ENCODE peak calls at places on chromosomes 7 and 10, in eight cellular contexts. One of them, this sample, is unnamed. For H3K9me3, the result is how much of the 10 kb centered on the place peaks cover.

GRCh38 chr10:132377326-132377725 is 19.7 kb upstream of the PWWP2B start:
- DNase-seq in mammary epithelial cell: no peak
- DNase-seq in upper lobe of right lung: peak
- DNase-seq in ovary: no peak
- DNase-seq in SJSA1: no peak
- DNase-seq in AG04450: no peak
- DNase-seq in DND-41: no peak
- DNase-seq in heart right ventricle: no peak
- DNase-seq in this sample: no peak

GRCh38 chr7:41754046-41754445 is 51.2 kb upstream of the INHBA start:
- DNase-seq in mammary epithelial cell: peak
- DNase-seq in upper lobe of right lung: no peak
- DNase-seq in ovary: no peak
- DNase-seq in SJSA1: no peak
- DNase-seq in AG04450: no peak
- DNase-seq in DND-41: no peak
- DNase-seq in heart right ventricle: no peak
- DNase-seq in this sample: no peak

GRCh38 chr10:113252650-113253560 is 299.9 kb upstream of the HABP2 start:
- DNase-seq in mammary epithelial cell: no peak
- DNase-seq in upper lobe of right lung: no peak
- DNase-seq in ovary: no peak
- DNase-seq in SJSA1: no peak
- DNase-seq in AG04450: no peak
- DNase-seq in DND-41: no peak
- DNase-seq in heart right ventricle: no peak
- DNase-seq in this sample: no peak

GRCh38 chr10:34862892-34863291 is 47.8 kb upstream of the PARD3 start:
- DNase-seq in mammary epithelial cell: no peak
- DNase-seq in upper lobe of right lung: no peak
- DNase-seq in ovary: no peak
- DNase-seq in SJSA1: no peak
- DNase-seq in AG04450: no peak
- DNase-seq in DND-41: no peak
- DNase-seq in heart right ventricle: no peak
- DNase-seq in this sample: no peak

GRCh38 chr10:104766341-104766740 is 125.3 kb downstream of the SORCS3 start:
- DNase-seq in mammary epithelial cell: peak
- DNase-seq in upper lobe of right lung: no peak
- DNase-seq in ovary: no peak
- DNase-seq in SJSA1: no peak
- DNase-seq in AG04450: no peak
- DNase-seq in DND-41: no peak
- DNase-seq in heart right ventricle: no peak
- DNase-seq in this sample: no peak

GRCh38 chr10:120643373-120643772 is 186.3 kb downstream of the PLPP4 start:
- DNase-seq in mammary epithelial cell: no peak
- DNase-seq in upper lobe of right lung: no peak
- DNase-seq in ovary: no peak
- DNase-seq in SJSA1: no peak
- DNase-seq in AG04450: no peak
- DNase-seq in DND-41: no peak
- DNase-seq in heart right ventricle: no peak
- DNase-seq in this sample: no peak

GRCh38 chr10:117477961-117478670 is 64.4 kb upstream of the EMX2 start:
- DNase-seq in mammary epithelial cell: peak
- DNase-seq in upper lobe of right lung: no peak
- DNase-seq in ovary: no peak
- DNase-seq in SJSA1: no peak
- DNase-seq in AG04450: no peak
- DNase-seq in DND-41: no peak
- DNase-seq in heart right ventricle: no peak
- DNase-seq in this sample: no peak

GRCh38 chr7:1672851-1673486 is 2.9 kb downstream of the ELFN1 start:
- DNase-seq in mammary epithelial cell: no peak
- DNase-seq in upper lobe of right lung: no peak
- DNase-seq in ovary: peak
- DNase-seq in SJSA1: peak
- DNase-seq in AG04450: no peak
- DNase-seq in DND-41: no peak
- DNase-seq in heart right ventricle: no peak
- DNase-seq in this sample: no peak

GRCh38 chr7:66359656-66360211 is 154.6 kb downstream of the TPST1 start:
- DNase-seq in mammary epithelial cell: peak
- DNase-seq in upper lobe of right lung: no peak
- DNase-seq in ovary: no peak
- DNase-seq in SJSA1: no peak
- DNase-seq in AG04450: no peak
- DNase-seq in DND-41: no peak
- DNase-seq in heart right ventricle: no peak
- DNase-seq in this sample: no peak

GRCh38 chr10:111004016-111004415 is 72.8 kb upstream of the ADRA2A start:
- DNase-seq in mammary epithelial cell: peak
- DNase-seq in upper lobe of right lung: no peak
- DNase-seq in ovary: no peak
- DNase-seq in SJSA1: no peak
- DNase-seq in AG04450: no peak
- DNase-seq in DND-41: no peak
- DNase-seq in heart right ventricle: no peak
- DNase-seq in this sample: no peak

GRCh38 chr10:3065622-3066021 is 1.7 kb upstream of the PFKP start:
- DNase-seq in mammary epithelial cell: no peak
- DNase-seq in upper lobe of right lung: no peak
- DNase-seq in ovary: no peak
- DNase-seq in SJSA1: no peak
- DNase-seq in AG04450: no peak
- DNase-seq in DND-41: no peak
- DNase-seq in heart right ventricle: peak
- DNase-seq in this sample: no peak

GRCh38 chr7:157584420-157584819 is 247.6 kb downstream of the DNAJB6 start:
- DNase-seq in mammary epithelial cell: no peak
- DNase-seq in upper lobe of right lung: peak
- DNase-seq in ovary: no peak
- DNase-seq in SJSA1: no peak
- DNase-seq in AG04450: no peak
- DNase-seq in DND-41: no peak
- DNase-seq in heart right ventricle: no peak
- DNase-seq in this sample: no peak
- H3K9me3 ChIP-seq in mammary epithelial cell: under half
- H3K9me3 ChIP-seq in upper lobe of right lung: under half
- H3K9me3 ChIP-seq in ovary: under half
- H3K9me3 ChIP-seq in SJSA1: under half
- H3K9me3 ChIP-seq in AG04450: half or more
- H3K9me3 ChIP-seq in DND-41: under half
- H3K9me3 ChIP-seq in heart right ventricle: under half
- H3K9me3 ChIP-seq in this sample: under half

DNA sequence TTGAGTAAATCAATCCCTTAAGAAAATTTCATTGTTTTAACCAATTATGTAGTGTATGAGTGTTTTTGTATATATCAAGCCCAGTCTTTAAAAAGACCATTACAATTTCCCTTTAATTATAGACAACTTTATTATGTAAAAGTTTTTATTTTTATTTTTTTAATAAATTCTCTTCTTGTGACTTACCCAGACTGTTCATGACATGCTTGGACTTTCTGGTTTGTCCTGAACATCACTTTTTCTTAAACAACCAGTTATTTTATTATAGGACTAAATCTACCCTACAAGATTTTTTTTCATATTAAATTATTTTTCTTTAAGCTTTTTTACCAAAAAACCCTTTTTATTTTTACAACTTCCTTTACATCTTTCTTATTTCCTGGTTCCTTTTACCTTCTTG is 410.4 kb downstream of the ATRNL1 start:
- DNase-seq in mammary epithelial cell: no peak
- DNase-seq in upper lobe of right lung: no peak
- DNase-seq in ovary: no peak
- DNase-seq in SJSA1: no peak
- DNase-seq in AG04450: no peak
- DNase-seq in DND-41: no peak
- DNase-seq in heart right ventricle: no peak
- DNase-seq in this sample: no peak
- H3K9me3 ChIP-seq in mammary epithelial cell: under half
- H3K9me3 ChIP-seq in upper lobe of right lung: under half
- H3K9me3 ChIP-seq in ovary: under half
- H3K9me3 ChIP-seq in SJSA1: under half
- H3K9me3 ChIP-seq in AG04450: under half
- H3K9me3 ChIP-seq in DND-41: under half
- H3K9me3 ChIP-seq in heart right ventricle: under half
- H3K9me3 ChIP-seq in this sample: under half

GRCh38 chr7:100069991-100070390 is 11.5 kb downstream of the ZNF3 start:
- DNase-seq in mammary epithelial cell: no peak
- DNase-seq in upper lobe of right lung: no peak
- DNase-seq in ovary: no peak
- DNase-seq in SJSA1: no peak
- DNase-seq in AG04450: no peak
- DNase-seq in DND-41: no peak
- DNase-seq in heart right ventricle: no peak
- DNase-seq in this sample: no peak
- H3K9me3 ChIP-seq in mammary epithelial cell: under half
- H3K9me3 ChIP-seq in upper lobe of right lung: under half
- H3K9me3 ChIP-seq in ovary: under half
- H3K9me3 ChIP-seq in SJSA1: under half
- H3K9me3 ChIP-seq in AG04450: half or more
- H3K9me3 ChIP-seq in DND-41: under half
- H3K9me3 ChIP-seq in heart right ventricle: under half
- H3K9me3 ChIP-seq in this sample: under half

GRCh38 chr7:98687331-98687863 is 70.3 kb downstream of the NPTX2 start:
- DNase-seq in mammary epithelial cell: no peak
- DNase-seq in upper lobe of right lung: no peak
- DNase-seq in ovary: no peak
- DNase-seq in SJSA1: no peak
- DNase-seq in AG04450: no peak
- DNase-seq in DND-41: no peak
- DNase-seq in heart right ventricle: no peak
- DNase-seq in this sample: no peak
- H3K9me3 ChIP-seq in mammary epithelial cell: under half
- H3K9me3 ChIP-seq in upper lobe of right lung: under half
- H3K9me3 ChIP-seq in ovary: under half
- H3K9me3 ChIP-seq in SJSA1: under half
- H3K9me3 ChIP-seq in AG04450: under half
- H3K9me3 ChIP-seq in DND-41: under half
- H3K9me3 ChIP-seq in heart right ventricle: under half
- H3K9me3 ChIP-seq in this sample: under half

GRCh38 chr10:85811405-85811804 is 555.2 kb downstream of the GRID1 start:
- DNase-seq in mammary epithelial cell: no peak
- DNase-seq in upper lobe of right lung: no peak
- DNase-seq in ovary: no peak
- DNase-seq in SJSA1: no peak
- DNase-seq in AG04450: no peak
- DNase-seq in DND-41: no peak
- DNase-seq in heart right ventricle: no peak
- DNase-seq in this sample: no peak
- H3K9me3 ChIP-seq in mammary epithelial cell: under half
- H3K9me3 ChIP-seq in upper lobe of right lung: under half
- H3K9me3 ChIP-seq in ovary: under half
- H3K9me3 ChIP-seq in SJSA1: under half
- H3K9me3 ChIP-seq in AG04450: under half
- H3K9me3 ChIP-seq in DND-41: under half
- H3K9me3 ChIP-seq in heart right ventricle: under half
- H3K9me3 ChIP-seq in this sample: under half